ENCODE peak calls at places on chromosomes 6 and 20, in ten cellular contexts. I is PC-9, F is neural progenitor cell, D is cardiac fibroblast, V is cardiac muscle cell, M is hepatocyte, Q is BE2C, C is lower lobe of right lung, H is OCI-LY7, N is heart left ventricle. W is an unnamed sample.

GRCh38 chr6:149132336-149132735 is 185.2 kb upstream of the TAB2 start:
- DNase-seq in D (no peak), N (no peak), Q (no peak), C (no peak), I (no peak), F (no peak), M (no peak), H (no peak), V (no peak), W (no peak)

GRCh38 chr6:104596091-104596490 is 263.6 kb downstream of the HACE1 start:
- DNase-seq in V (no peak), I (no peak), F (no peak), C (no peak), N (no peak), M (no peak), H (no peak), Q (no peak), D (no peak), W (no peak)

GRCh38 chr20:57662313-57663240 is 42.4 kb upstream of the ZBP1 start:
- DNase-seq in N (peak; percentile 43), I (no peak), D (no peak), H (no peak), C (peak; percentile 43), F (no peak), M (no peak), Q (peak; percentile 11), V (no peak), W (no peak)

GRCh38 chr20:1471242-1471641 is 4.6 kb upstream of the NSFL1C start:
- DNase-seq in D (no peak), C (no peak), N (no peak), F (no peak), Q (no peak), I (no peak), V (no peak), M (no peak), H (no peak), W (no peak)

GRCh38 chr6:105763866-105764265 is 322.3 kb upstream of the PRDM1 start:
- DNase-seq in I (no peak), H (no peak), D (no peak), N (no peak), F (no peak), Q (no peak), V (no peak), C (no peak), M (no peak), W (no peak)

GRCh38 chr6:33271098-33271607 is 523 bp downstream of the VPS52 start:
- DNase-seq in H (no peak), C (no peak), N (no peak), D (no peak), I (no peak), Q (no peak), V (no peak), F (no peak), M (no peak), W (no peak)

GRCh38 chr6:24064106-24064505 is 61.9 kb upstream of the NRSN1 start:
- DNase-seq in M (peak; percentile 41), N (no peak), H (no peak), D (no peak), V (peak; percentile 25), I (no peak), C (no peak), Q (peak; percentile 33), F (peak; percentile 50), W (no peak)

GRCh38 chr20:50321797-50322480 is 131.3 kb downstream of the CEBPB start:
- DNase-seq in I (no peak), N (peak; percentile 3), D (peak; percentile 85), F (no peak), C (peak; percentile 80), Q (no peak), M (no peak), H (no peak), V (no peak), W (peak; percentile 50)

GRCh38 chr6:38153511-38153910 is 334.0 kb downstream of the ZFAND3 start:
- DNase-seq in Q (no peak), F (no peak), H (no peak), D (no peak), M (no peak), C (no peak), V (no peak), N (no peak), I (no peak), W (no peak)

GRCh38 chr6:50353603-50354002 is 303.9 kb upstream of the DEFB112 start:
- DNase-seq in N (no peak), H (no peak), V (no peak), F (no peak), M (no peak), Q (no peak), D (no peak), C (no peak), I (no peak), W (no peak)

GRCh38 chr6:68279793-68280557 is 355.1 kb upstream of the ADGRB3 start:
- DNase-seq in H (no peak), I (no peak), D (peak; percentile 17), C (peak; percentile 51), N (no peak), F (no peak), V (no peak), Q (no peak), M (no peak), W (peak; percentile 26)

GRCh38 chr20:52104546-52105044 is 87.0 kb downstream of the ZFP64 start:
- DNase-seq in V (peak; percentile 13), I (peak; percentile 52), N (no peak), M (peak; percentile 18), H (no peak), Q (no peak), D (peak; percentile 12), C (no peak), F (peak; percentile 75), W (no peak)

GRCh38 chr6:25601797-25602679 is 50.0 kb upstream of the SCGN start:
- DNase-seq in C (no peak), M (peak; percentile 72), F (peak; percentile 75), D (peak; percentile 77), Q (no peak), V (peak; percentile 69), N (no peak), H (peak; percentile 71), I (peak; percentile 43), W (peak; percentile 86)

GRCh38 chr6:7672066-7673062 is 53.5 kb upstream of the BMP6 start:
- DNase-seq in D (no peak), H (no peak), F (no peak), V (no peak), Q (no peak), C (no peak), I (no peak), N (no peak), M (no peak), W (peak; percentile 16)

GRCh38 chr6:401239-401993 is 9.9 kb downstream of the IRF4 start:
- DNase-seq in H (no peak), Q (no peak), I (no peak), C (no peak), F (no peak), V (no peak), M (no peak), D (no peak), N (no peak), W (no peak)
- H3K4me3 ChIP-seq in H (no peak overlapping the region), Q (no peak overlapping the region), I (no peak overlapping the region), C (no peak overlapping the region), F (no peak overlapping the region), V (no peak overlapping the region), M (no peak overlapping the region), D (no peak overlapping the region), N (no peak overlapping the region), W (no peak overlapping the region)

GRCh38 chr20:23058240-23058639 is 8.8 kb upstream of the THBD start:
- DNase-seq in F (no peak), M (no peak), Q (no peak), C (no peak), N (no peak), H (no peak), D (no peak), V (no peak), I (no peak), W (no peak)
- TF ChIP-seq CTCF in F (no peak), M (no peak), Q (no peak), C (no peak), N (no peak), H (no peak), D (peak; percentile 30), V (no peak), I (no peak), W (no peak)

GRCh38 chr6:4687989-4688947 is 87.9 kb upstream of the CDYL start:
- DNase-seq in Q (no peak), I (peak; percentile 69), H (no peak), D (peak; percentile 71), F (no peak), M (peak; percentile 42), V (no peak), C (no peak), N (no peak), W (peak; percentile 83)
- H3K4me3 ChIP-seq in Q (no peak overlapping the region), I (peak overlapping the region; percentile 54), H (no peak overlapping the region), D (no peak overlapping the region), F (no peak overlapping the region), M (no peak overlapping the region), V (no peak overlapping the region), C (peak overlapping the region; percentile 14), N (no peak overlapping the region), W (peak overlapping the region; percentile 22)

GRCh38 chr20:3729811-3730550 is 2.5 kb upstream of the HSPA12B start:
- DNase-seq in C (no peak), D (no peak), F (no peak), N (peak; percentile 59), V (no peak), Q (no peak), I (no peak), M (no peak), H (no peak), W (no peak)

GRCh38 chr20:3729378-3729777 is 3.1 kb upstream of the HSPA12B start:
- DNase-seq in I (no peak), Q (no peak), H (no peak), M (no peak), N (peak; percentile 40), C (no peak), V (no peak), D (no peak), F (no peak), W (no peak)

GRCh38 chr20:3728354-3728753 is 4.1 kb upstream of the HSPA12B start:
- DNase-seq in F (no peak), I (no peak), D (no peak), C (no peak), H (no peak), V (no peak), N (peak; percentile 40), Q (no peak), M (no peak), W (no peak)

GRCh38 chr20:3728876-3729275 is 3.6 kb upstream of the HSPA12B start:
- DNase-seq in F (no peak), D (no peak), M (no peak), C (no peak), V (no peak), H (no peak), N (peak; percentile 42), I (no peak), Q (no peak), W (no peak)

DNA sequence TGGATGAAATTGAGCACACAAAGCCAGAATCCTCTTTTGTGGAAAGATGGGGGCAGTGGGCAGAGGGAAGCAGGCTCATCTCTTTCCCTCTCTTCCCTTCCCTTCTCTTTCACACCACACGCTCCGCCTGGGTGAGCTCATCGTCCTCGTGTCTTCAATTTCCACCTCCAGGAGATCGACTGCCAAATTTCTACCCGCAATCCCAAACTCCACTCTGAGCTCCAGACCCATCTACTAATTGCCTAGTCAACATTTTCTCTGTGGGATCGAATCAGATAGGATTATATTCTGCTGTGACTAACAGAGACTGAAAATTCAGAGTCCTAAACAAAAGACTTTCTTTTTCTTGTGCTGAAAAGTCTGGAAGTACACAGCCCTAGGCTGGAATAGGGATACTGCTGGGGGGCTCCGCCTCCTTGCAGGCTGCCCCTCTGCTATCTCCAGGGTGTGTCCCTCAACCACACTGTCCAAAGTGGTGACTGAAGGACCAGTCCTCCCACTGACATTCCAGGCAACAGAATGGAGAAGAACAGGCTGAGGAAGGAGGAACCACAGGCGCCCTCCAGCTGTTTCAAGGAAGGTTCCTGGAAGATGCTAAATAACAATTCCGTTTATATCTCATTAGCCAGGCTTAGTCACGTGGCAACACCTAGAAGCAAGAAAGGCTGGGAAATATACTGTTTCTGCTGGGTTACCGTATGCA is 5.0 kb upstream of the HSPA12B start:
- DNase-seq in F (no peak), C (no peak), H (no peak), I (no peak), D (peak; percentile 60), Q (no peak), V (no peak), M (no peak), N (peak; percentile 46), W (peak; percentile 81)
- TF ChIP-seq CTCF in F (no peak), C (no peak), H (no peak), I (no peak), D (no peak), Q (no peak), V (no peak), M (no peak), N (no peak), W (peak; percentile 18)